ENCODE peak calls at places on chromosomes 5 and 9, in nine cellular contexts. Y is ovary, L is IMR-90, I is MM.1S, U is OCI-LY7, K is HCT116, M is right cardiac atrium, A is adrenal gland, P is A549. X is an unnamed sample. For H3K9me3 and H3K4me1, the result is how much of the 10 kb centered on the place peaks cover.

GRCh38 chr9:86093788-86094555 is 5.4 kb downstream of the GOLM1 start:
- DNase-seq in L (peak), U (no peak), A (no peak), Y (no peak), K (peak), P (peak), I (no peak), M (no peak), X (no peak)

GRCh38 chr5:97100486-97100885 is 41.9 kb downstream of the LIX1 start:
- DNase-seq in M (no peak), A (no peak), U (no peak), P (no peak), K (no peak), L (peak), Y (no peak), I (no peak), X (no peak)

GRCh38 chr5:151424892-151425523 is 22.4 kb upstream of the SLC36A1 start:
- DNase-seq in L (no peak), Y (no peak), K (no peak), P (no peak), I (no peak), M (no peak), A (no peak), U (no peak), X (no peak)

GRCh38 chr9:21991039-21991959 is 2.9 kb downstream of the CDKN2A start:
- DNase-seq in K (no peak), P (no peak), A (no peak), L (no peak), M (no peak), U (peak), Y (no peak), I (no peak), X (no peak)

GRCh38 chr5:60196382-60197113 is 303.0 kb upstream of the PDE4D start:
- DNase-seq in A (peak), P (peak), K (peak), L (peak), I (no peak), U (no peak), Y (no peak), M (no peak), X (peak)

GRCh38 chr9:123680382-123680781 is 249.5 kb downstream of the DENND1A start:
- DNase-seq in Y (no peak), A (no peak), M (no peak), K (no peak), L (no peak), U (peak), P (no peak), I (no peak), X (no peak)

GRCh38 chr9:130522233-130522808 is 57.1 kb upstream of the FUBP3 start:
- DNase-seq in K (no peak), P (no peak), A (peak), U (no peak), I (no peak), L (no peak), M (no peak), Y (no peak), X (no peak)

GRCh38 chr5:88675159-88675757 is 207.7 kb downstream of the MEF2C start:
- DNase-seq in P (no peak), L (no peak), U (peak), Y (no peak), A (no peak), K (no peak), I (peak), M (no peak), X (peak)

GRCh38 chr5:1208743-1209551 is 7.6 kb downstream of the SLC6A19 start:
- DNase-seq in M (peak), P (peak), L (no peak), A (no peak), Y (no peak), U (no peak), K (no peak), I (no peak), X (peak)

GRCh38 chr9:68777070-68777763 is 72.2 kb downstream of the PIP5K1B start:
- DNase-seq in L (no peak), P (no peak), K (no peak), Y (no peak), M (no peak), I (no peak), A (no peak), U (no peak), X (no peak)

GRCh38 chr5:61263561-61264272 is 68.3 kb upstream of the ZSWIM6 start:
- DNase-seq in A (no peak), K (no peak), I (no peak), P (no peak), Y (no peak), M (no peak), U (no peak), L (no peak), X (no peak)

GRCh38 chr5:150309101-150309897 is 6.6 kb upstream of the ARSI start:
- DNase-seq in P (no peak), A (no peak), Y (no peak), M (peak), K (no peak), L (no peak), I (no peak), U (peak), X (no peak)

GRCh38 chr9:127635198-127635735 is 23.2 kb downstream of the STXBP1 start:
- DNase-seq in K (no peak), U (no peak), Y (no peak), M (no peak), A (no peak), L (peak), P (no peak), I (no peak), X (no peak)

GRCh38 chr9:130137081-130137869 is 34.9 kb upstream of the NCS1 start:
- DNase-seq in A (no peak), U (no peak), K (no peak), M (no peak), Y (no peak), L (no peak), P (no peak), I (no peak), X (no peak)

GRCh38 chr9:71202931-71203330 is 81.5 kb upstream of the TRPM3 start:
- DNase-seq in M (no peak), A (no peak), P (no peak), L (no peak), U (no peak), I (no peak), K (no peak), Y (no peak), X (no peak)
- H3K9me3 ChIP-seq in M (under half), A (under half), P (under half), L (under half), U (under half), I (under half), K (under half), Y (under half), X (under half)

GRCh38 chr5:180456792-180457191 is 37.4 kb upstream of the CNOT6 start:
- DNase-seq in K (no peak), U (no peak), I (no peak), M (no peak), Y (no peak), L (no peak), A (no peak), P (no peak), X (peak)

GRCh38 chr5:180460834-180461233 is 33.3 kb upstream of the CNOT6 start:
- DNase-seq in P (no peak), U (no peak), A (no peak), M (no peak), K (no peak), L (no peak), I (no peak), Y (no peak), X (peak)

GRCh38 chr5:180461303-180461702 is 32.9 kb upstream of the CNOT6 start:
- DNase-seq in I (no peak), P (no peak), K (no peak), Y (no peak), A (no peak), M (no peak), L (no peak), U (no peak), X (no peak)

GRCh38 chr5:180455872-180456271 is 38.3 kb upstream of the CNOT6 start:
- DNase-seq in A (no peak), Y (no peak), P (no peak), L (no peak), M (no peak), U (no peak), I (no peak), K (no peak), X (no peak)
- H3K4me1 ChIP-seq in A (under half), Y (under half), P (under half), L (under half), M (under half), U (under half), I (under half), K (under half), X (under half)

GRCh38 chr5:124341066-124341943 is 405.1 kb downstream of the ZNF608 start:
- DNase-seq in L (no peak), M (no peak), A (peak), I (no peak), P (no peak), U (no peak), K (no peak), Y (no peak), X (no peak)
- H3K4me3 ChIP-seq in L (no peak), M (peak), A (no peak), I (no peak), P (no peak), U (no peak), K (no peak), Y (no peak), X (no peak)

GRCh38 chr5:125310749-125311148 is 564.3 kb upstream of the ZNF608 start:
- DNase-seq in M (no peak), A (no peak), I (no peak), U (no peak), Y (no peak), P (no peak), L (peak), K (no peak), X (no peak)

GRCh38 chr5:125313555-125313954 is 567.1 kb upstream of the ZNF608 start:
- DNase-seq in Y (no peak), U (no peak), K (no peak), L (no peak), P (no peak), M (no peak), A (no peak), I (no peak), X (no peak)

GRCh38 chr5:125316386-125316785 is 569.9 kb upstream of the ZNF608 start:
- DNase-seq in K (no peak), Y (no peak), P (no peak), I (no peak), A (no peak), L (no peak), U (no peak), M (no peak), X (no peak)

GRCh38 chr5:125306741-125307140 is 560.3 kb upstream of the ZNF608 start:
- DNase-seq in K (no peak), Y (no peak), L (no peak), I (no peak), A (no peak), P (no peak), U (no peak), M (no peak), X (no peak)

GRCh38 chr5:125311743-125312142 is 565.3 kb upstream of the ZNF608 start:
- DNase-seq in A (no peak), Y (no peak), P (peak), K (no peak), M (no peak), I (no peak), U (no peak), L (peak), X (no peak)
- H3K9me3 ChIP-seq in A (under half), Y (under half), P (under half), K (under half), M (under half), I (under half), U (under half), L (under half), X (under half)

DNA sequence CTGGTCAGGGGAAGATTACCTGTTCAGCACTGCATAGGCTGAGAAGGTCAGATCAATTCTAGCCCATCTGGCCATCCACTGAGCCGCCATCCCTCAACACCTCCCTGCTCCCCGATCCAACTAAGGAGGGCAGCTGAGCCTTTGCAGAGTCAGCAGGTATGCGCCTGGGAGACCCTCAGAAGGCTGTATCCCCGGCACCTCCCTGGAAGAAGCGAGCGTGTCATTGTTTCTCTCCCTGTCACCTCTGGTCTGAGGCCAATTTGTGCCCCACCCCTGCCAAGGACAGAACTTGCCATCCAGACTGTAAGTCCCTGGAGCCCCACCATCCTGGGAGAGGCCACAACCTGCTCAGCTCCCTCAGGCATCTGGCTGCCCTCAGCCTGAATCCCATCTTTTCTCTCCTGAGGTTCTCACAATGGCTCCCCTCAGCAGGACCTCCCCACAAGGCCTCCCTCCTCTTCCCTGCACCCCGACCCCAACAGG is 2.6 kb downstream of the CLTB start:
- DNase-seq in K (no peak), L (no peak), Y (no peak), I (no peak), M (peak), U (no peak), P (no peak), A (peak), X (no peak)
- H3K4me1 ChIP-seq in K (under half), L (under half), Y (under half), I (under half), M (under half), U (under half), P (under half), A (half or more), X (under half)

GRCh38 chr9:133371261-133371711 is 4.6 kb downstream of the SURF4 start:
- DNase-seq in A (no peak), Y (no peak), L (no peak), I (no peak), M (peak), U (no peak), P (no peak), K (no peak), X (no peak)
- H3K4me3 ChIP-seq in A (no peak), Y (no peak), L (no peak), I (no peak), M (no peak), U (no peak), P (no peak), K (no peak), X (no peak)

GRCh38 chr9:40928803-40929487 is 199.5 kb downstream of the FOXD4L6 start:
- DNase-seq in A (no peak), K (no peak), U (no peak), M (no peak), P (no peak), Y (no peak), L (no peak), I (no peak), X (no peak)

GRCh38 chr9:40927260-40927631 is 201.2 kb downstream of the FOXD4L6 start:
- DNase-seq in Y (no peak), M (no peak), I (no peak), U (no peak), A (no peak), P (no peak), L (no peak), K (no peak), X (no peak)

GRCh38 chr9:40925149-40925548 is 203.3 kb downstream of the FOXD4L6 start:
- DNase-seq in A (no peak), K (no peak), I (no peak), P (no peak), Y (no peak), L (no peak), U (no peak), M (no peak), X (no peak)

GRCh38 chr9:40927851-40928802 is 200.4 kb downstream of the FOXD4L6 start:
- DNase-seq in A (no peak), U (no peak), I (no peak), P (no peak), K (no peak), M (no peak), Y (no peak), L (no peak), X (no peak)

GRCh38 chr9:40926404-40927259 is 201.8 kb downstream of the FOXD4L6 start:
- DNase-seq in U (no peak), M (no peak), A (no peak), P (no peak), K (no peak), I (no peak), L (no peak), Y (no peak), X (no peak)
- H3K9me3 ChIP-seq in U (under half), M (under half), A (under half), P (half or more), K (under half), I (under half), L (half or more), Y (under half), X (under half)

GRCh38 chr9:134376386-134377142 is 50.3 kb downstream of the RXRA start:
- DNase-seq in Y (peak), M (no peak), U (no peak), L (no peak), A (peak), K (no peak), I (no peak), P (no peak), X (no peak)

GRCh38 chr9:134373953-134374300 is 47.7 kb downstream of the RXRA start:
- DNase-seq in A (peak), P (no peak), K (no peak), Y (no peak), U (no peak), M (no peak), I (no peak), L (no peak), X (no peak)

GRCh38 chr9:134375430-134376385 is 49.5 kb downstream of the RXRA start:
- DNase-seq in U (no peak), L (no peak), K (no peak), M (peak), I (no peak), Y (peak), A (peak), P (no peak), X (peak)

GRCh38 chr9:134374301-134375010 is 48.2 kb downstream of the RXRA start:
- DNase-seq in P (no peak), M (no peak), Y (no peak), U (no peak), K (no peak), A (peak), I (no peak), L (no peak), X (no peak)

GRCh38 chr9:134375011-134375390 is 48.7 kb downstream of the RXRA start:
- DNase-seq in P (no peak), U (no peak), Y (peak), A (peak), K (no peak), L (no peak), I (no peak), M (peak), X (peak)
- H3K4me1 ChIP-seq in P (half or more), U (under half), Y (half or more), A (half or more), K (half or more), L (under half), I (under half), M (half or more), X (under half)

DNA sequence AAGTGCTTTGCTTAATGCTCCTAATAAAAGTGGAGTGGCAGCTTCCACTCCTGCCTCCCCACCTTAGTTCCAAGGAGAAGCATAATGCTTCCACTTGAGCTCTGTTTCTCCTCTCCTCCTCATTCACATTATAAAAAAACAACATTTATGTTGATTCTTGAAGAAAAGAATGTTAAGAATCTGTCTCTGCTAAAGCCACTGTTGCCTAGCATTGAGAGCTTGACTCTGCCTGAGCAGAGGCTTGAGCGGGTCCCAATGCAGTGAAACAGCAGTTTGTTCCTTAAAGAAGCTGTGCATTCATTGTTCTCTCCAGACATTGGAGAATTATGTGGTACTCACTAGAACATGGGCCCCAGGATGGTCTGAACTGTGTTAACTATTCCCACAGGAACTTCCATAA is 101.4 kb upstream of the GHR start:
- DNase-seq in Y (no peak), A (no peak), K (no peak), I (no peak), M (no peak), U (no peak), L (no peak), P (no peak), X (no peak)
- H3K4me3 ChIP-seq in Y (no peak), A (no peak), K (no peak), I (no peak), M (no peak), U (no peak), L (no peak), P (no peak), X (no peak)

GRCh38 chr5:179065703-179066102 is 5.5 kb downstream of the ZNF354C start:
- DNase-seq in A (no peak), K (no peak), M (no peak), Y (no peak), L (no peak), U (no peak), I (peak), P (no peak), X (no peak)
- H3K9me3 ChIP-seq in A (under half), K (under half), M (under half), Y (under half), L (under half), U (under half), I (under half), P (under half), X (under half)

X was measured in aorta.